ENCODE peak calls at places on chromosome X, in eight cellular contexts. G is AG08396; Y is GM19239; F is RWPE1; Z is NCI-H2029 treated with DMSO at 0.1 percent for 48 hours; D is naive thymus-derived CD4-positive, alpha-beta T cell; V is EH; S is fibroblast of lung. I is an unnamed sample.

GRCh38 chrX:150642421-150642820 is 50.8 kb upstream of the MTMR1 start:
- DNase-seq in S (no peak), V (no peak), G (no peak), Z (no peak), F (peak), D (no peak), Y (no peak), I (no peak)

GRCh38 chrX:3346436-3347329 is at the start of gene MXRA5:
- DNase-seq in F (peak), Y (no peak), Z (no peak), V (peak), D (no peak), G (peak), S (peak), I (peak)

GRCh38 chrX:68183612-68184214 is 249.6 kb downstream of the OPHN1 start:
- DNase-seq in G (no peak), S (peak), Y (no peak), F (peak), V (peak), Z (no peak), D (no peak), I (no peak)

GRCh38 chrX:110442631-110443030 is 84.0 kb downstream of the RTL9 start:
- DNase-seq in G (peak), Y (no peak), D (no peak), Z (no peak), S (peak), V (peak), F (peak), I (no peak)

GRCh38 chrX:42680651-42681050 is 97.3 kb downstream of the PPP1R2C start:
- DNase-seq in G (no peak), V (no peak), Y (no peak), S (peak), F (no peak), D (no peak), Z (no peak), I (no peak)

GRCh38 chrX:39728025-39728424 is 369.7 kb downstream of the BCOR start:
- DNase-seq in D (no peak), F (no peak), S (peak), G (no peak), V (peak), Z (no peak), Y (no peak), I (no peak)

GRCh38 chrX:68658530-68658929 is 11.1 kb downstream of the STARD8 start:
- DNase-seq in Y (no peak), F (no peak), G (peak), Z (no peak), V (peak), S (no peak), D (no peak), I (no peak)

GRCh38 chrX:134294548-134294947 is 57.6 kb downstream of the CCDC160 start:
- DNase-seq in Y (no peak), Z (no peak), F (peak), S (no peak), D (no peak), V (peak), G (peak), I (no peak)

GRCh38 chrX:24355095-24355494 is 5.3 kb upstream of the SUPT20HL1 start:
- DNase-seq in Z (no peak), S (peak), V (peak), D (no peak), Y (no peak), F (no peak), G (no peak), I (no peak)